ENCODE peak calls at places on chromosomes 1 and 21, in four cellular contexts. H is stomach, B is upper lobe of left lung, W is GM23338. Z is an unnamed sample.

GRCh38 chr21:15592271-15592860 is 137.4 kb upstream of the USP25 start:
- DNase-seq in W (peak; percentile 35), H (no peak), B (no peak), Z (no peak)

GRCh38 chr1:100523038-100523649 is 14.8 kb upstream of the GPR88 start:
- DNase-seq in W (no peak), H (no peak), B (no peak), Z (no peak)

GRCh38 chr1:227343201-227343600 is 24.9 kb upstream of the CDC42BPA start:
- DNase-seq in H (no peak), W (no peak), B (no peak), Z (no peak)

GRCh38 chr1:117116784-117117130 is 4.8 kb downstream of the TRIM45 start:
- DNase-seq in H (no peak), B (no peak), W (no peak), Z (no peak)

GRCh38 chr1:31591425-31592093 is 15.2 kb downstream of the TINAGL1 start:
- DNase-seq in H (no peak), B (no peak), W (no peak), Z (no peak)

GRCh38 chr1:235908742-235909520 is 42.2 kb upstream of the LYST start:
- DNase-seq in W (no peak), H (no peak), B (no peak), Z (no peak)

GRCh38 chr1:167332503-167332902 is 111.8 kb downstream of the POU2F1 start:
- DNase-seq in W (no peak), B (no peak), H (no peak), Z (no peak)

GRCh38 chr1:96010000-96010399 is 711.6 kb upstream of the PTBP2 start:
- DNase-seq in W (no peak), B (no peak), H (no peak), Z (no peak)

GRCh38 chr1:77543822-77544448 is 138.5 kb downstream of the ZZZ3 start:
- DNase-seq in W (no peak), B (no peak), H (no peak), Z (no peak)

GRCh38 chr1:216670118-216670870 is 52.9 kb downstream of the ESRRG start:
- DNase-seq in B (no peak), W (peak; percentile 15), H (no peak), Z (no peak)

GRCh38 chr1:46223472-46223943 is 20.4 kb downstream of the LURAP1 start:
- DNase-seq in H (peak; percentile 83), B (no peak), W (peak; percentile 94), Z (no peak)

GRCh38 chr1:206737729-206738222 is 32.8 kb upstream of the IL19 start:
- DNase-seq in W (no peak), H (no peak), B (no peak), Z (no peak)
- H3K4me3 ChIP-seq in W (no peak overlapping the region), H (no peak overlapping the region), B (no peak overlapping the region), Z (no peak overlapping the region)

DNA sequence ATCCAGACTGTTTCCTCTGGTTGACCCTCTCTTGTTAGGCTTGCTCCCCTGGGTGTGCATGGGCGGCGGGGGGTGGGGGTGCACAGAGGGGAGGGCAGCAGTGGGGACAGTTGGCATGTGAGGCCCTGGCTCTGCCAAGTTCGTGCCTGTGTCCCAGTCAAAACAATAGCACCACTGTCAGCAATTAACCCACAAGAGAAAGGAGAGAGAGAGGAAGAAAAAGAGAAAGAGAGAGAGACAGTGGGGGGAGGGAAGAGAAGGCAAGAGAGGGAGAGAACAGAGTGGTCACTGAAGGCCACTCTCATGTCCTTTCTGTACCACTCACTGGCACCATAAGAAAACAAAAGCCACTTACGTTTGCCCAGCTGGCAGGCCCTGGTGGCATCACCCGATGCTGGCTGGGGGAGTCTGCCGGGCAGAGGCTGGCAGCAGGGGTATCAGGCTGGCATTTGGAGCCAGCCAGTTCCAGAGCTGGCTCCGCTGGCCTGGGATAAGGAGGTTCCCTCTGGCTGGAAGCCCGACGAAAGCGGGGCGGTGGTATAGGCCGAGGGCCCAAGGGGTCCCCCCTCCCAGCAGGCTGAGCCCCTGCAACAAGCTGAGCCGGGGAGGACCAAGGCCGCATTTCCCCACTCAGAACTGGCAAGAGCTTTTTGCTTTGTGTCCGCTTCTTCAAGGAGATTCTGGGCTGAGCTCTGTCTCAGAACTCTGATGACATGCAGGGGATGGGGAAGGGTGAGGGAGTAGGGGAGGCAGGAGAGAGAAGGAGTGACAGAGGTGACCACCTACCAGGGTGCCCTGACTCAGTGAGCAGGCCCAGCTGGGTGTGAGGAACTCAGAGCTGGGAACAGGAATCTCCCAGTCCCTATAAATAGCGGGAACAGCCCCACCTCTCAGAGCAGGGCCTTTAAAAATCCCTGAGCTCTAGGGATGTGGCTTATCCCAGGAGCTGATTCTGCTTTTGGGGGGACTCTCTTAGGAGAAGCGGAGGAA is 27.9 kb downstream of the PIK3C2B start:
- DNase-seq in W (no peak), B (no peak), H (no peak), Z (peak; percentile 79)
- TF ChIP-seq POLR2AphosphoS5 in W (no peak), B (no peak), H (no peak), Z (no peak)

DNA sequence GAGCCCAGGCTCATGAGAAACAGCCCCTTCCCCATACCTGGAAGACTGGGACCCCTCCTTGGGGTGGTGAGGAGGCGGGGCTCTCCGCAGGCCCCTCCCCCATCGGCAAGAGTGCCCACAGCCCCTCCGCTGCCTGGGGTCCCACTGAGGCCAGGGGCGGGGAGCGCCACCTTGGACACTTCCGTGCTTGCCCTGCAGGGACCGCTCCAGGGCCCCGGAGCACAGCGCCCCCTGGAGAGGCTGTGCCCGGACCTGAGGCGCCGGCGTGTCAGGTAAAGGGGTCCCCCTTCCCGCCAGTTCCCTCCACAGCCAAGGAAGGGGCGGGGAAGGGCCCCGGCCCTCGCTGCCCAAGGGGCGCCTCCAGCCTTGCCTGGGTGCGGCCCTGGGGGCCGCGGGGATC is 21.5 kb downstream of the INAVA start:
- DNase-seq in B (no peak), H (no peak), W (peak; percentile 93), Z (no peak)
- TF ChIP-seq CTCF in B (no peak), H (no peak), W (peak; percentile 99), Z (no peak)

DNA sequence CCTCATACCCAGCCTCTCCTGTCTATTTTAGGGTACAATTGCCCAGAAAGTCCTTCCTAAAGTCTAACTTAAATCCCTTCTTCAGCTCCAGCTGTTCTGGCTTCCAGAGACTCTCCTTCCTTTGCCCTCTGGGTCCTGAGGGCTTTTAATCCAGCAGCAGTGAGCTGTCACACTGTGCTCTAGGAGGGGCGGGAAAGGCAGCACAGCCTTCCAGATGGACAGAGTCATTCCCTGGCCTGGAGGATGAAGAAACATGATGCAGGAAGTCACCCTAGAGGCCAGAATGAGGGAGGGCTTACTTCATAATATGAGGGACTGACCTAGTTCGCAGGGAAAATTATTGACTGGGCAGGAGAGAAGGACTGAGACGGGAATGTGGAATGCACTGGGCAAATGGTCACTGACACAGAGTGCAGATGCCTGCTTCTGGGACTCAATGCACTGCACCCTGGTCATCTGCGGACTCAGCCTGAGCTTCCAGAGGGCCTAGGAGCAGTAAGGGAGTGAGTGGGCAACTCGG is 1.3 kb downstream of the SH2D2A start:
- DNase-seq in H (no peak), W (no peak), B (no peak), Z (no peak)
- H3K4me3 ChIP-seq in H (peak overlapping the region; percentile 42), W (no peak overlapping the region), B (no peak overlapping the region), Z (peak overlapping the region; percentile 29)

GRCh38 chr1:145788580-145788979 is 35.3 kb downstream of the RNF115 start:
- DNase-seq in W (no peak), B (no peak), H (no peak), Z (no peak)

GRCh38 chr1:145785481-145785880 is 38.4 kb downstream of the RNF115 start:
- DNase-seq in H (no peak), B (no peak), W (no peak), Z (no peak)

GRCh38 chr1:145784409-145784808 is 39.5 kb downstream of the RNF115 start:
- DNase-seq in B (no peak), H (no peak), W (no peak), Z (no peak)

GRCh38 chr1:145782166-145783099 is 41.5 kb downstream of the RNF115 start:
- DNase-seq in B (no peak), H (no peak), W (no peak), Z (no peak)

GRCh38 chr1:145786271-145786670 is 37.6 kb downstream of the RNF115 start:
- DNase-seq in W (no peak), H (no peak), B (no peak), Z (no peak)
- TF ChIP-seq POLR2AphosphoS5 in W (no peak), H (no peak), B (no peak), Z (no peak)

GRCh38 chr1:15201849-15202551 is 45.0 kb upstream of the FHAD1 start:
- DNase-seq in W (no peak), H (peak; percentile 86), B (no peak), Z (no peak)
- TF ChIP-seq CTCF in W (no peak), H (no peak), B (no peak), Z (no peak)

DNA sequence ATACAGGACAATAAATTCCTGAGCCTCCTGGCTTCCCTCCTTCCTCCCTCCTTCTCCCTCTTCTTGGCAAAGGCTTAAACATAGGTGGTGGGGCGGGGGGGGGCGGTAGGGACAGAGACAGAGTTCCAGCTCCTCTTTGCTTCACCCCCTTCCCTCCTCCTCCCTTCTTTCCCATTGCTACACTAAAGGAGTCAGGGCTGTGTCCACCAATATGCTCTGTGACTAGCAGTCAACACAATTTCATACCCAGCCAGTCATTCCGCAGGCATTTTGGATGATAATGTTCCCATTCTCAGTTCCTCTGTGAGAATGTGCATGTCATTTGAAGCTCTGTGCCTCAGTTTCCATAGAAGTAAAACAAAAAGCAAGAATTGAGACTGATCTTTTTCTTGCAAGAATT is 1.7 kb downstream of the LMOD1 start:
- DNase-seq in W (no peak), B (no peak), H (no peak), Z (no peak)
- H3K4me3 ChIP-seq in W (no peak overlapping the region), B (no peak overlapping the region), H (peak overlapping the region; percentile 50), Z (peak overlapping the region; percentile 65)

GRCh38 chr1:180114546-180114945 is 40.1 kb upstream of the QSOX1 start:
- DNase-seq in W (no peak), H (no peak), B (no peak), Z (no peak)

GRCh38 chr1:180117764-180118116 is 36.9 kb upstream of the QSOX1 start:
- DNase-seq in W (no peak), H (no peak), B (no peak), Z (no peak)

GRCh38 chr1:180112979-180113650 is 41.6 kb upstream of the QSOX1 start:
- DNase-seq in H (no peak), B (no peak), W (no peak), Z (no peak)

GRCh38 chr1:180112091-180112490 is 42.6 kb upstream of the QSOX1 start:
- DNase-seq in W (no peak), B (no peak), H (no peak), Z (no peak)

GRCh38 chr1:180116964-180117763 is 37.5 kb upstream of the QSOX1 start:
- DNase-seq in B (no peak), W (no peak), H (no peak), Z (no peak)
- TF ChIP-seq POLR2AphosphoS5 in B (no peak), W (no peak), H (no peak), Z (no peak)